ENCODE peak calls at places on chromosomes 3 and 15, in eight cellular contexts. B is CD8-positive, alpha-beta T cell; A is spleen; C is suprapubic skin; Y is lung; T is heart right ventricle; P is foreskin keratinocyte; L is psoas muscle. J is an unnamed sample.

GRCh38 chr3:189132901-189133300 is 38.9 kb upstream of the TPRG1 start:
- DNase-seq in Y (no peak), C (no peak), A (no peak), L (no peak), P (no peak), T (no peak), B (no peak), J (no peak)

GRCh38 chr15:87498545-87498944 is 758.0 kb downstream of the NTRK3 start:
- DNase-seq in P (peak; percentile 15), C (no peak), L (no peak), Y (no peak), T (no peak), A (no peak), B (no peak), J (no peak)

GRCh38 chr15:77037475-77038209 is 33.3 kb downstream of the TSPAN3 start:
- DNase-seq in P (no peak), L (no peak), Y (no peak), A (peak; percentile 74), C (no peak), B (no peak), T (no peak), J (no peak)

GRCh38 chr3:178117641-178118040 is 418.6 kb upstream of the KCNMB2 start:
- DNase-seq in P (no peak), B (no peak), Y (no peak), C (no peak), T (no peak), A (no peak), L (no peak), J (no peak)

GRCh38 chr3:123267821-123268220 is 66.1 kb downstream of the SEC22A start:
- DNase-seq in B (no peak), C (no peak), T (no peak), Y (no peak), L (no peak), A (no peak), P (no peak), J (no peak)

GRCh38 chr3:154730221-154730620 is 300.2 kb upstream of the GPR149 start:
- DNase-seq in T (no peak), P (peak; percentile 6), A (no peak), Y (no peak), L (no peak), C (no peak), B (no peak), J (no peak)

GRCh38 chr3:69684309-69684981 is 54.8 kb upstream of the MITF start:
- DNase-seq in T (no peak), A (no peak), B (no peak), C (no peak), Y (no peak), P (no peak), L (no peak), J (no peak)

GRCh38 chr3:154334973-154335420 is 10.7 kb upstream of the DHX36 start:
- DNase-seq in B (no peak), T (no peak), Y (no peak), A (no peak), L (no peak), C (no peak), P (no peak), J (no peak)

GRCh38 chr3:72446406-72447058 is 401.7 kb downstream of the SHQ1 start:
- DNase-seq in L (no peak), Y (peak; percentile 59), C (peak; percentile 84), A (peak; percentile 94), P (peak; percentile 26), T (no peak), B (peak; percentile 25), J (no peak)

GRCh38 chr15:41558400-41559238 is at the start of gene TYRO3:
- DNase-seq in C (no peak), T (no peak), B (peak; percentile 75), P (no peak), L (peak; percentile 75), A (peak; percentile 88), Y (no peak), J (peak; percentile 63)

GRCh38 chr15:51192560-51193280 is 98.0 kb upstream of the TNFAIP8L3 start:
- DNase-seq in P (peak; percentile 46), A (peak; percentile 93), Y (peak; percentile 91), C (peak; percentile 94), B (peak; percentile 66), T (peak; percentile 88), L (peak; percentile 88), J (peak; percentile 88)

GRCh38 chr3:53074366-53074696 is 28.5 kb upstream of the SFMBT1 start:
- DNase-seq in L (no peak), P (no peak), Y (no peak), T (no peak), C (peak; percentile 57), B (no peak), A (peak; percentile 54), J (no peak)

GRCh38 chr3:138862531-138862923 is 27.8 kb upstream of the PIK3CB start:
- DNase-seq in B (no peak), P (no peak), L (no peak), Y (peak; percentile 29), C (no peak), A (peak; percentile 39), T (peak; percentile 10), J (no peak)

GRCh38 chr3:171186817-171187216 is 160.3 kb upstream of the SLC2A2 start:
- DNase-seq in L (no peak), A (no peak), P (no peak), T (no peak), B (no peak), C (no peak), Y (no peak), J (no peak)

GRCh38 chr3:171189394-171189793 is 162.9 kb upstream of the SLC2A2 start:
- DNase-seq in B (no peak), C (no peak), L (no peak), T (no peak), Y (no peak), A (no peak), P (no peak), J (no peak)

GRCh38 chr3:171185959-171186358 is 159.4 kb upstream of the SLC2A2 start:
- DNase-seq in T (no peak), P (no peak), A (no peak), B (no peak), L (no peak), Y (no peak), C (no peak), J (no peak)

GRCh38 chr3:171186383-171186782 is 159.9 kb upstream of the SLC2A2 start:
- DNase-seq in P (no peak), C (no peak), L (no peak), T (no peak), A (no peak), Y (no peak), B (no peak), J (no peak)

GRCh38 chr3:171187706-171188290 is 161.3 kb upstream of the SLC2A2 start:
- DNase-seq in P (no peak), A (no peak), L (no peak), Y (no peak), T (peak; percentile 15), B (peak; percentile 10), C (no peak), J (peak; percentile 24)
- TF ChIP-seq CTCF in P (peak; percentile 72), A (peak; percentile 58), L (peak; percentile 56), Y (peak; percentile 31), T (peak; percentile 70), B (peak; percentile 75), C (peak; percentile 11), J (peak; percentile 78)

DNA sequence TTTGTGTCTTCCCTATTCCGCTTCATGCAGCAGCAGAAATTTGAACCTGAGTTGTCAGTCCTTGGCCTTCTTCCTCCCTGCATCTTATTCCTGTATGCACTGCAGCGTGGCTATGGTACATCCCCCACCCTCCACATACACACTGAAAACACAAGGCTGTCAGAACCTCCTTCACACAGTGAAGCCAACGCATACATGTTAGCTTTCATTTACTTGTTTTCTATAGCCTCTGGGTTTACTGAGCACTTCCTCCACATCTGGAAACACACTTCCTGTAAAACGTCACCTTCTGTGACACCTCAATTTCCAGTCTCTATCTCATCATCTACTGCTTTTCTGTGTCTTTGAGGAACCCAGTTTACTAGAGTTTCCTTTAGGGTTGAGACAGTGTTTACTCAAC is 47.0 kb downstream of the SUSD5 start:
- DNase-seq in T (no peak), L (no peak), A (no peak), C (no peak), B (no peak), Y (no peak), P (no peak), J (no peak)
- H3K27ac ChIP-seq in T (no peak overlapping the region), L (no peak overlapping the region), A (no peak overlapping the region), C (no peak overlapping the region), B (no peak overlapping the region), Y (no peak overlapping the region), P (no peak overlapping the region), J (no peak overlapping the region)

GRCh38 chr3:14606663-14607339 is 44.8 kb upstream of the CCDC174 start:
- DNase-seq in C (no peak), Y (no peak), A (no peak), B (no peak), L (no peak), T (no peak), P (no peak), J (no peak)

GRCh38 chr3:14605744-14606143 is 45.8 kb upstream of the CCDC174 start:
- DNase-seq in A (no peak), Y (no peak), B (no peak), L (no peak), C (no peak), P (no peak), T (no peak), J (peak; percentile 13)

GRCh38 chr3:14602804-14603644 is 48.5 kb upstream of the CCDC174 start:
- DNase-seq in L (no peak), C (no peak), B (no peak), A (no peak), T (no peak), P (no peak), Y (no peak), J (peak; percentile 33)

GRCh38 chr3:14605070-14605469 is 46.5 kb upstream of the CCDC174 start:
- DNase-seq in A (no peak), L (no peak), C (no peak), T (no peak), Y (no peak), B (no peak), P (peak; percentile 61), J (no peak)

DNA sequence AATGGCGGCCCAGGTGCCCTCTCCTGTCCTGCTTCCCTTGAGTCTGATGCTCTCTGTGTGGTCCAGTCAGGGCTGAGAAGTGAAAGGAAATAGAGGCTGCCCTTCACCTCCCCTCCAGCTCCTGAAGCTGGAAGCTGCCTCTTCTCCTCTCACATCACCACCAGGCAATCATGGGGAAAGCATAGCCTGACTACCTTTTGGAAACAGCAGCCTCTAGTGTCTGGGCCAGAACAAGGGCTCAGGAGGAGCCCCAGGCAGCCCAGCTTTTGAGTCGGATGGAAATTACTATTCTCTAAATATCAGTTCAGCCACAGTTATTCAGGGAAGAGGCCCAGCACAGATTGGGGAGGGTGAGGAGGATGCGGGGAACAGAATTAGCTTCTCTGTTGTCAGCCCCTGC is 43.3 kb upstream of the CCDC174 start:
- DNase-seq in P (no peak), Y (no peak), C (no peak), A (no peak), T (no peak), L (no peak), B (no peak), J (no peak)
- TF ChIP-seq CTCF in P (peak; percentile 47), Y (no peak), C (no peak), A (no peak), T (no peak), L (no peak), B (no peak), J (peak; percentile 18)

DNA sequence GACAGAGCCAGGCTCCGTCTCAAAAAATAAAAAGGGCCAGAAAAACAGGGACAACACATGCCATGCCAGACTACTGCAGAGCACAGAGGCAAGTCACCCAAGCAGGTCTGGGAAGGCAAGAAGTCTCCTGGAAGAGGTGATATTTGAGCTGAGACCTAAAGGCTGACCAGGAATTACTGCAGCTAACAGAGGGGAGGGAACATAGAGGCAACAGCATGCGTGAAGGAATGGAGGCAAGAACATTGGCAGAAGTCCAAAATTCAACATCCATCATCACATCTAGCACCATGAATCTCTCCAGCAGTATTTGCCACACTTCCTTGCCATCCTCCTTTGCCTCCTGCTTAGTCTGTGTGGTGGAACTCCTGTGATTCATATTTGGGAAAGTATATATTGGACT is 916 bp upstream of the TSEN2 start:
- DNase-seq in T (no peak), B (no peak), L (no peak), C (no peak), P (no peak), Y (no peak), A (no peak), J (no peak)
- H3K27ac ChIP-seq in T (peak overlapping the region; percentile 54), B (peak overlapping the region; percentile 76), L (peak overlapping the region; percentile 87), C (no peak overlapping the region), P (no peak overlapping the region), Y (no peak overlapping the region), A (no peak overlapping the region), J (no peak overlapping the region)